ENCODE peak calls at places on chromosomes 6 and 20, in ten cellular contexts. G, M, D, E, B, V, P, W, X and O are unnamed samples.

GRCh38 chr6:119862719-119863118 is 513.2 kb upstream of the MAN1A1 start:
- DNase-seq in G (no peak), M (no peak), D (no peak), E (no peak), B (no peak), V (no peak), P (no peak), W (no peak), X (no peak), O (peak; percentile 14)

GRCh38 chr20:44723798-44724362 is 8.7 kb downstream of the CCN5 start:
- DNase-seq in G (no peak), M (no peak), D (no peak), E (no peak), B (no peak), V (no peak), P (no peak), W (no peak), X (no peak), O (no peak)

GRCh38 chr20:12595841-12596240 is 412.9 kb upstream of the SPTLC3 start:
- DNase-seq in G (no peak), M (no peak), D (no peak), E (no peak), B (no peak), V (no peak), P (no peak), W (no peak), X (no peak), O (no peak)

GRCh38 chr6:148530394-148530923 is 187.8 kb downstream of the SASH1 start:
- DNase-seq in G (no peak), M (peak; percentile 85), D (peak; percentile 95), E (peak; percentile 38), B (no peak), V (no peak), P (no peak), W (peak; percentile 93), X (peak; percentile 80), O (no peak)

GRCh38 chr6:159713984-159714383 is 13.3 kb upstream of the WTAP start:
- DNase-seq in G (no peak), M (no peak), D (no peak), E (no peak), B (no peak), V (no peak), P (no peak), W (no peak), X (no peak), O (no peak)

GRCh38 chr6:11536795-11537194 is 754 bp upstream of the TMEM170B start:
- DNase-seq in G (no peak), M (no peak), D (no peak), E (no peak), B (no peak), V (no peak), P (no peak), W (no peak), X (no peak), O (no peak)

GRCh38 chr6:6512711-6513110 is 75.8 kb upstream of the LY86 start:
- DNase-seq in G (no peak), M (no peak), D (no peak), E (no peak), B (no peak), V (no peak), P (no peak), W (no peak), X (no peak), O (no peak)

GRCh38 chr6:41442800-41443501 is 103.2 kb upstream of the FOXP4 start:
- DNase-seq in G (no peak), M (peak; percentile 56), D (peak; percentile 58), E (no peak), B (no peak), V (peak; percentile 80), P (no peak), W (no peak), X (no peak), O (no peak)

GRCh38 chr6:31712296-31712695 is 2.9 kb upstream of the LY6G6D start:
- DNase-seq in G (no peak), M (no peak), D (no peak), E (peak; percentile 23), B (no peak), V (no peak), P (no peak), W (no peak), X (no peak), O (no peak)

GRCh38 chr20:17990278-17990972 is 21.6 kb downstream of the MGME1 start:
- DNase-seq in G (no peak), M (no peak), D (no peak), E (no peak), B (no peak), V (no peak), P (no peak), W (no peak), X (no peak), O (no peak)

GRCh38 chr6:137150072-137150471 is 23.4 kb downstream of the IL22RA2 start:
- DNase-seq in G (no peak), M (no peak), D (no peak), E (no peak), B (no peak), V (no peak), P (no peak), W (no peak), X (no peak), O (no peak)